ENCODE peak calls at places on chromosome X, in four cellular contexts. One of them, this sample, is unnamed.
A peak's percentile ranks its signal among the peaks of the same experiment; 100 is the strongest.

GRCh38 chrX:53256446-53257041 is 24.8 kb downstream of the IQSEC2 start:
- DNase-seq in A549: no peak
- DNase-seq in testis: no peak
- DNase-seq in upper lobe of left lung: no peak
- DNase-seq in this sample: no peak

GRCh38 chrX:133333154-133333750 is 82.0 kb downstream of the GPC4 start:
- DNase-seq in testis: no peak
- DNase-seq in A549: no peak
- DNase-seq in upper lobe of left lung: no peak
- DNase-seq in this sample: no peak

GRCh38 chrX:134013092-134013497 is 27.7 kb upstream of the GPC3 start:
- DNase-seq in A549: no peak
- DNase-seq in testis: no peak
- DNase-seq in upper lobe of left lung: no peak
- DNase-seq in this sample: no peak

GRCh38 chrX:110241816-110242215 is 76.1 kb downstream of the AMMECR1 start:
- DNase-seq in A549: no peak
- DNase-seq in upper lobe of left lung: no peak
- DNase-seq in testis: peak; percentile 18
- DNase-seq in this sample: peak; percentile 53

GRCh38 chrX:104270916-104271512 is 16.3 kb upstream of the ESX1 start:
- DNase-seq in upper lobe of left lung: no peak
- DNase-seq in A549: peak; percentile 58
- DNase-seq in testis: peak; percentile 63
- DNase-seq in this sample: peak; percentile 33

GRCh38 chrX:11899091-11899490 is 141.1 kb downstream of the MSL3 start:
- DNase-seq in upper lobe of left lung: no peak
- DNase-seq in testis: no peak
- DNase-seq in A549: peak; percentile 59
- DNase-seq in this sample: no peak

GRCh38 chrX:13721819-13722527 is 12.4 kb downstream of the TRAPPC2 start:
- DNase-seq in upper lobe of left lung: no peak
- DNase-seq in A549: no peak
- DNase-seq in testis: no peak
- DNase-seq in this sample: no peak

GRCh38 chrX:331145-331771 is 12.7 kb upstream of the GTPBP6 start:
- DNase-seq in upper lobe of left lung: peak; percentile 85
- DNase-seq in testis: no peak
- DNase-seq in A549: no peak
- DNase-seq in this sample: no peak

GRCh38 chrX:100980608-100981497 is 11.3 kb downstream of the ARL13A start:
- DNase-seq in A549: peak; percentile 60
- DNase-seq in testis: no peak
- DNase-seq in upper lobe of left lung: no peak
- DNase-seq in this sample: no peak

GRCh38 chrX:110163488-110163887 is 154.4 kb downstream of the AMMECR1 start:
- DNase-seq in testis: no peak
- DNase-seq in upper lobe of left lung: no peak
- DNase-seq in A549: no peak
- DNase-seq in this sample: no peak

GRCh38 chrX:57647020-57647419 is 33.0 kb downstream of the NLRP2B start:
- DNase-seq in A549: no peak
- DNase-seq in testis: no peak
- DNase-seq in upper lobe of left lung: no peak
- DNase-seq in this sample: no peak

GRCh38 chrX:147853701-147854100 is 58.0 kb upstream of the FMR1 start:
- DNase-seq in A549: no peak
- DNase-seq in upper lobe of left lung: no peak
- DNase-seq in testis: no peak
- DNase-seq in this sample: no peak

GRCh38 chrX:100677616-100678181 is 33.7 kb downstream of the SRPX2 start:
- DNase-seq in A549: no peak
- DNase-seq in upper lobe of left lung: no peak
- DNase-seq in testis: no peak
- DNase-seq in this sample: no peak

GRCh38 chrX:29434939-29435338 is 780.4 kb upstream of the MAGEB2 start:
- DNase-seq in testis: no peak
- DNase-seq in upper lobe of left lung: no peak
- DNase-seq in A549: no peak
- DNase-seq in this sample: no peak

GRCh38 chrX:69493193-69493592 is 10.9 kb upstream of the NALF2 start:
- DNase-seq in upper lobe of left lung: no peak
- DNase-seq in A549: peak; percentile 30
- DNase-seq in testis: peak; percentile 23
- DNase-seq in this sample: no peak

GRCh38 chrX:139844163-139844562 is 88.7 kb downstream of the ATP11C start:
- DNase-seq in A549: no peak
- DNase-seq in upper lobe of left lung: no peak
- DNase-seq in testis: no peak
- DNase-seq in this sample: no peak

GRCh38 chrX:138128025-138128671 is 562.2 kb downstream of the ZIC3 start:
- DNase-seq in A549: peak; percentile 39
- DNase-seq in testis: peak; percentile 13
- DNase-seq in upper lobe of left lung: no peak
- DNase-seq in this sample: peak; percentile 4

GRCh38 chrX:14798805-14799397 is 74.0 kb downstream of the FANCB start:
- DNase-seq in upper lobe of left lung: no peak
- DNase-seq in A549: no peak
- DNase-seq in testis: no peak
- DNase-seq in this sample: no peak

GRCh38 chrX:153487590-153488071 is 7.1 kb upstream of the BGN start:
- DNase-seq in upper lobe of left lung: peak; percentile 39
- DNase-seq in testis: no peak
- DNase-seq in A549: no peak
- DNase-seq in this sample: no peak

GRCh38 chrX:153482376-153483015 is 12.1 kb upstream of the HAUS7 start:
- DNase-seq in testis: no peak
- DNase-seq in upper lobe of left lung: peak; percentile 54
- DNase-seq in A549: no peak
- DNase-seq in this sample: no peak

GRCh38 chrX:153485396-153486080 is 9.2 kb upstream of the BGN start:
- DNase-seq in upper lobe of left lung: peak; percentile 40
- DNase-seq in testis: no peak
- DNase-seq in A549: no peak
- DNase-seq in this sample: no peak

GRCh38 chrX:153488231-153488914 is 6.4 kb upstream of the BGN start:
- DNase-seq in testis: peak; percentile 29
- DNase-seq in upper lobe of left lung: peak; percentile 67
- DNase-seq in A549: no peak
- DNase-seq in this sample: no peak

GRCh38 chrX:153486163-153486562 is 8.6 kb upstream of the BGN start:
- DNase-seq in upper lobe of left lung: peak; percentile 41
- DNase-seq in A549: no peak
- DNase-seq in testis: no peak
- DNase-seq in this sample: no peak
- H3K4me1 ChIP-seq in upper lobe of left lung: peaks cover 15% of the 10 kb centered on the region
- H3K4me1 ChIP-seq in A549: peaks cover 9% of the 10 kb centered on the region
- H3K4me1 ChIP-seq in testis: peaks cover 3% of the 10 kb centered on the region
- H3K4me1 ChIP-seq in this sample: no peaks in the 10 kb centered on the region

GRCh38 chrX:123450217-123450616 is 266.1 kb downstream of the GRIA3 start:
- DNase-seq in upper lobe of left lung: no peak
- DNase-seq in A549: peak; percentile 17
- DNase-seq in testis: no peak
- DNase-seq in this sample: no peak
- TF ChIP-seq CTCF in upper lobe of left lung: no peak
- TF ChIP-seq CTCF in A549: peak; percentile 55
- TF ChIP-seq CTCF in testis: no peak
- TF ChIP-seq CTCF in this sample: no peak

GRCh38 chrX:105744291-105744690 is 78.0 kb upstream of the NRK start:
- DNase-seq in A549: no peak
- DNase-seq in testis: no peak
- DNase-seq in upper lobe of left lung: no peak
- DNase-seq in this sample: no peak

GRCh38 chrX:105744946-105745345 is 77.4 kb upstream of the NRK start:
- DNase-seq in A549: no peak
- DNase-seq in upper lobe of left lung: no peak
- DNase-seq in testis: no peak
- DNase-seq in this sample: no peak

GRCh38 chrX:105745863-105746262 is 76.5 kb upstream of the NRK start:
- DNase-seq in testis: no peak
- DNase-seq in A549: no peak
- DNase-seq in upper lobe of left lung: no peak
- DNase-seq in this sample: no peak
- TF ChIP-seq POLR2A in testis: no peak
- TF ChIP-seq POLR2A in A549: no peak
- TF ChIP-seq POLR2A in upper lobe of left lung: no peak
- TF ChIP-seq POLR2A in this sample: no peak

DNA sequence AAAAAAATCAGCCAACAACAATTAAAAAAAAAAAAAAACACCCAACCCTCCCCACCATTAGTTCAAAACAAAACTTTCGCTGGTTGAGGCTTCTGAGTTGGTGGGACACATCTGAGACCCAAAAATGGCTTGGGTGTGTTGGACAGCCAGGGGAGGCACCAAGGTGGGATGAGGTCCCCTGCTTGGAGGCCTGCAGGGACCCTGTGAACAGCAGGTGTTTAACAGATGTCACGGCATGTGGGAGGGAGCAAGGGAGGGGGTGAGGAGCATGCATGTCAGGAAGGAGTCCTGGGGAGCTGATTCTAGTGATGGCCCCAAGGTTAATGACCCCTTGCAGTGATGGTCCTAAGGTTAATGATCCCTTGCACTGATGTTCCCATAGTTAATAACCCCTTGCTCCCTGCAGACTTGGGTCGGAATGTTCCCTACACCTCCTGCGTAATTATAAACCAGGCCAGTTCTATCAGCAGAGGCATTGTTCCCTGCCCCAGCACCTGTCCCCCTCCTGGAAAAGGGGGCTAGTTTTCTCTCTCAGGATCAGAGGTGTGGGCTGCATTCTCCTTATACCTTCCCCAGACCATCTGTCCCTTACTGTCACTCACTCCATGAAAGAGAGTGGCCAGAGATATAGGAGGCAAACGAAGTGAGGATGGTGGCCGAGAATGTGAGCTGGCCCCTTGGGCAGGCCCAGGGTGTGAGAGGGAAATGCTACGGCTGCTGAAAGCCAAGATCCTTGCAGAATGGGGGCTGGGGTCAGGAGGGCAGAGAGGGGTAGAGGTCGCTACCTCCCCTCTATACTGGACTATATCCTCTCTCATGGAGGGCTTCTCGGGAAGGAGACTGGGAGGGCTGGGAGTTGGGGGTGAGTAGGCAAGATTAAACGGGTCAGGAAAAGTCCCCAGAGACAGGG is 2.3 kb upstream of the FOXP3 start:
- DNase-seq in upper lobe of left lung: no peak
- DNase-seq in A549: no peak
- DNase-seq in testis: no peak
- DNase-seq in this sample: no peak
- H3K4me1 ChIP-seq in upper lobe of left lung: peaks cover 15% of the 10 kb centered on the region
- H3K4me1 ChIP-seq in A549: peaks cover 19% of the 10 kb centered on the region
- H3K4me1 ChIP-seq in testis: no peaks in the 10 kb centered on the region
- H3K4me1 ChIP-seq in this sample: no peaks in the 10 kb centered on the region

This sample was measured in prostate gland.